ENCODE peak calls at places on chromosomes 12 and 14, in nine cellular contexts. P, J, M, I, T, E, F, H and X are unnamed samples.
A peak's percentile ranks its signal among the peaks of the same experiment; 100 is the strongest.

GRCh38 chr12:51893786-51894185 is 5.9 kb downstream of the ANKRD33 start:
- DNase-seq in P (no peak), J (no peak), M (no peak), I (no peak), T (no peak), E (no peak), F (no peak), H (no peak), X (no peak)

GRCh38 chr14:68361231-68361630 is 431.6 kb downstream of the ZFP36L1 start:
- DNase-seq in P (no peak), J (no peak), M (no peak), I (no peak), T (peak; percentile 59), E (no peak), F (no peak), H (peak; percentile 65), X (no peak)

GRCh38 chr12:4006743-4007142 is 133.5 kb upstream of the PARP11 start:
- DNase-seq in P (no peak), J (no peak), M (no peak), I (no peak), T (no peak), E (no peak), F (no peak), H (no peak), X (no peak)

GRCh38 chr14:51996148-51996746 is 6.9 kb downstream of the RTRAF start:
- DNase-seq in P (no peak), J (no peak), M (no peak), I (no peak), T (no peak), E (no peak), F (no peak), H (peak; percentile 19), X (no peak)

GRCh38 chr14:81277096-81277495 is 56.3 kb upstream of the GTF2A1 start:
- DNase-seq in P (no peak), J (no peak), M (no peak), I (no peak), T (no peak), E (no peak), F (no peak), H (no peak), X (no peak)

GRCh38 chr12:52050116-52050770 is 999 bp upstream of the NR4A1 start:
- DNase-seq in P (peak; percentile 57), J (peak; percentile 73), M (no peak), I (peak; percentile 88), T (peak; percentile 75), E (no peak), F (peak; percentile 51), H (peak; percentile 81), X (no peak)

GRCh38 chr14:39884091-39884490 is 451.9 kb upstream of the FBXO33 start:
- DNase-seq in P (no peak), J (no peak), M (no peak), I (no peak), T (no peak), E (no peak), F (no peak), H (no peak), X (no peak)

GRCh38 chr12:63151898-63152700 is 1.1 kb upstream of the AVPR1A start:
- DNase-seq in P (peak; percentile 25), J (peak; percentile 82), M (peak; percentile 74), I (no peak), T (peak; percentile 58), E (peak; percentile 43), F (peak; percentile 69), H (peak; percentile 36), X (no peak)

GRCh38 chr14:24437020-24437735 is 5.4 kb downstream of the SDR39U1 start:
- DNase-seq in P (no peak), J (no peak), M (peak; percentile 89), I (peak; percentile 60), T (no peak), E (no peak), F (no peak), H (no peak), X (no peak)

GRCh38 chr14:100019156-100019882 is 45.9 kb upstream of the EVL start:
- DNase-seq in P (no peak), J (no peak), M (peak; percentile 82), I (no peak), T (no peak), E (no peak), F (no peak), H (no peak), X (no peak)

GRCh38 chr14:49946320-49947141 is 53.6 kb downstream of the ARF6 start:
- DNase-seq in P (peak; percentile 73), J (no peak), M (no peak), I (no peak), T (no peak), E (no peak), F (no peak), H (peak; percentile 18), X (no peak)

GRCh38 chr12:51788876-51789275 is 59.6 kb downstream of the FIGNL2 start:
- DNase-seq in P (no peak), J (no peak), M (no peak), I (no peak), T (no peak), E (no peak), F (no peak), H (no peak), X (no peak)

GRCh38 chr12:53775478-53776145 is 23.8 kb upstream of the CISTR start:
- DNase-seq in P (no peak), J (no peak), M (no peak), I (peak; percentile 68), T (no peak), E (no peak), F (no peak), H (peak; percentile 22), X (no peak)

GRCh38 chr12:120356567-120357030 is 12.4 kb downstream of the MSI1 start:
- DNase-seq in P (peak; percentile 78), J (peak; percentile 93), M (peak; percentile 89), I (peak; percentile 72), T (peak; percentile 73), E (peak; percentile 57), F (peak; percentile 89), H (peak; percentile 80), X (peak; percentile 60)

GRCh38 chr12:64256166-64256800 is 34.2 kb upstream of the KICS2 start:
- DNase-seq in P (no peak), J (no peak), M (no peak), I (no peak), T (no peak), E (peak; percentile 33), F (no peak), H (no peak), X (no peak)

DNA sequence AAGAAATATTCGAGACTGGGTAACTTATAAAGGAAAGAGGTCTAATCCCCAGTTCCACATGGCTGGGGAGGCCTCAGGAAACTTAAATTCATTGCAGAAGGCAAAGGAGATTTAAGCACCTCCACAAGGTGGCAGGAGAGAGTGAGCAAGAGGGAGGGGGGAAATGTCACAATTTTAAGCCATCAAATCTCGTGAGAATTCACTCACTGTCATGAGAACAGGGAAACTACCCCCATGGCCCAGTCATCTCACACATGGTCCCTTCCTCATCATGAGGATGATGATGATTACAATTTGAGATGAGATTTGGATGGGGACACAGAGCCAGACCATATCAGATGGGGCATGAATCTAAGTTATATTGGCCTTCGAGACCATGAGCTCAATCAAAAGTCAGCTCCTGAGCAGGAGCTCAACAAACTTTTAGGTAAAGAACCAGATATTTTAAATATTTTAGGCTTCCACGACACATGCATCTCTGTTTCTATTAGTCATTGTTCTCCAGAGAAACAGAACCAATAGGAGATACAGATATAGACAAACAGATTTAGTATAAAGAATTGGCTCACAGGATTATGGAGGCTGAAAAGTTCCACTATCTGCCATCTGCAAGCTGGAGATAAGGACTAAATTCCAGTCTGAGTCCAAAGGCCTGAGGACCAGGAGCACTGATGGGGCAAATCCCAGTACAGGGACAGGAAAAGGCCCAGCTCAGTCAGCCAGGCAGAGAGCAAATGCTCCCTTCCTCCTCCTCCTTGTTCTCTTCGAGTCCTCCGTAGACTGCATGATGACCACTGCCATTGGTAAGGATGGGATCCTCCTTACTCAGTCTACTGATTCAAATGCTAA is 24.9 kb downstream of the DGLUCY start:
- DNase-seq in P (peak; percentile 40), J (peak; percentile 41), M (peak; percentile 38), I (no peak), T (no peak), E (no peak), F (peak; percentile 30), H (no peak), X (peak; percentile 22)
- TF ChIP-seq CTCF in P (peak; percentile 41), J (peak; percentile 78), M (peak; percentile 61), I (peak; percentile 23), T (peak; percentile 33), E (peak; percentile 70), F (peak; percentile 51), H (peak; percentile 33), X (peak; percentile 61)

DNA sequence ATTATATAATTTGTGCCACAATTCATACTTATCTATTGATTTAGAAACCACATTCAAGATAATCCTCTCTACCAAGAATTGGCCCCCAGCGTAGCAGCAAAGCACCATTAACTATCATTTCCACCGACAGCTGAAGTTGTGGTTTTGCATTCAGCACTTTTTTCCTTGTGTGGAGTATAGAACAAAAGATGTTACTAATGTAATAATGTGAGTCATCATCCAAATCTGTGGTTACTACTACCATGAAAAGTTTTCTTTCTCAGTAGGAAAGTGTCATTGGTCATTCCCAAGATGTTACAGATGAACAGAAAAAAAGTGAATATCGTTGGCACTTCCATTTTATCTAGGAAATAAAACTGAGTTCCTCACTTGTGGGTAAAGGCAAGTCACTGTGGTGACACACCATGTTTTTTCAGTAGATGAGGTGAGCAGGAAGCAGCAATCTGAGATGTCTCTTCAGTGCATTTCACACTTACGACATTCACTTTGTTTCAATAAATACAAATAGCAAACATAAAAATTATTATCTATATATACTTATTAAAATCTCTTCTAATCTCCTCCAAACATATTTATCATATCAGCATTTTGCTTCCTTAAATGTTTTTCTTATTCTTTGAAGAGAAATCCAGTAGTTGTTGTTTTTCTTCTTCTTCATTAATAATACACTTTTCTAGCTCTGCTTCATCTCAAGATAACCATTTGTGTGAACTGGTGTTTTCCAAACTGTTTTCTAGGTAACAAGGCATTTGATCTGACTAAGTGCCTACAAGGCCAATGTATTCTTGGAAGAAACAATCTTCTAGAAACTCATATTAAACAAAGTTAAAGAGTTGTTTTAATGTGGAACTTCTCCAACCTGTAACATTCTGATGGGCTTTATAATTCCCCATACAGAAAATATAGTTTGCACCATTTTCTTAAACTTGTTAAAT is 30.5 kb upstream of the IFNG start:
- DNase-seq in P (no peak), J (no peak), M (no peak), I (no peak), T (no peak), E (peak; percentile 13), F (no peak), H (no peak), X (no peak)
- H3K27me3 ChIP-seq in P (no peaks in the 10 kb centered on the region), J (no peaks in the 10 kb centered on the region), M (no peaks in the 10 kb centered on the region), I (peaks cover 7% of the 10 kb centered on the region), T (no peaks in the 10 kb centered on the region), E (no peaks in the 10 kb centered on the region), F (no peaks in the 10 kb centered on the region), H (no peaks in the 10 kb centered on the region), X (no peaks in the 10 kb centered on the region)

DNA sequence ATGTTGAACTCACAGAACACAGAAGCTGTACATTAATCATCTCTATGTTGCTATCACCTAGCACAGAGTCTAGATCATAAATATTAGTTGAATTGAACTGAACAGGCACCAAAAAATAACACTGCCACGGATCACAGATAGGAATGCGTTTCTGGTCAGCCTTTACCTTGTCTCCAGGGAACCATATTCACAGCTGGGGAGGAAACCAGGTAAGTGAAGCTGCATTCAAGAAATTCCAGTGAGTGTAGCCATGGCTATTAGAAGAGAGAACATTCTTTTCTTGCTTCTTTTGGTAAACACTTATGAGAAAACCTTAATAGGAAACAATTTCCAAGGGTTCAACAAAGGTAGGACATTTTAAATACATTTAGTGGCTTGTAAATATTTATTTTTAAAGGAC is 194.8 kb upstream of the RMST start:
- DNase-seq in P (no peak), J (no peak), M (no peak), I (no peak), T (peak; percentile 39), E (no peak), F (no peak), H (no peak), X (no peak)
- H3K27ac ChIP-seq in P (no peak overlapping the region), J (no peak overlapping the region), M (no peak overlapping the region), I (no peak overlapping the region), T (peak overlapping the region; percentile 71), E (no peak overlapping the region), F (no peak overlapping the region), H (no peak overlapping the region), X (no peak overlapping the region)

GRCh38 chr14:95998656-95999055 is 40.5 kb upstream of the C14orf132 start:
- DNase-seq in P (no peak), J (no peak), M (no peak), I (no peak), T (no peak), E (peak; percentile 16), F (no peak), H (no peak), X (no peak)
- TF ChIP-seq CTCF in P (no peak), J (peak; percentile 45), M (peak; percentile 20), I (peak; percentile 26), T (no peak), E (peak; percentile 25), F (peak; percentile 48), H (no peak), X (peak; percentile 19)